ENCODE peak calls at places on chromosomes 4 and X, in seven cellular contexts. K is tibial nerve; C is endodermal cell; S is CD8-positive, alpha-beta memory T cell; B is IMR-90; N is PC-9; P is AG04450. X is an unnamed sample.

GRCh38 chr4:68748181-68748981 is 67.4 kb upstream of the UGT2B10 start:
- DNase-seq in K (no peak), S (no peak), P (no peak), C (no peak), B (no peak), N (no peak), X (no peak)

GRCh38 chrX:71989768-71990167 is 79.1 kb downstream of the NHSL2 start:
- DNase-seq in B (peak; percentile 73), K (peak; percentile 29), S (no peak), C (no peak), N (no peak), P (no peak), X (no peak)

GRCh38 chr4:147754037-147754445 is 22.2 kb downstream of the ARHGAP10 start:
- DNase-seq in C (no peak), S (no peak), B (peak; percentile 95), N (no peak), P (peak; percentile 82), K (no peak), X (no peak)

GRCh38 chrX:48897157-48897620 is 379 bp downstream of the TIMM17B start:
- DNase-seq in S (peak; percentile 76), N (peak; percentile 61), C (peak; percentile 94), B (peak; percentile 66), P (no peak), K (peak; percentile 61), X (peak; percentile 60)

GRCh38 chr4:11338990-11339782 is 89.5 kb downstream of the HS3ST1 start:
- DNase-seq in P (no peak), N (no peak), K (no peak), B (no peak), C (no peak), S (no peak), X (no peak)

GRCh38 chr4:153374471-153374870 is 30.0 kb downstream of the MND1 start:
- DNase-seq in K (no peak), C (no peak), B (no peak), S (no peak), P (no peak), N (no peak), X (no peak)

GRCh38 chrX:145817666-145818521 is at the start of gene SLITRK2:
- DNase-seq in K (no peak), N (no peak), B (no peak), P (no peak), C (peak; percentile 75), S (no peak), X (no peak)

GRCh38 chrX:145405012-145405411 is 157.7 kb downstream of the SPANXN1 start:
- DNase-seq in N (peak; percentile 7), P (no peak), K (peak; percentile 43), C (peak; percentile 63), B (peak; percentile 15), S (no peak), X (no peak)

GRCh38 chr4:136441629-136442282 is 1090.5 kb downstream of the PCDH18 start:
- DNase-seq in C (no peak), K (no peak), P (no peak), N (no peak), S (no peak), B (no peak), X (no peak)

GRCh38 chr4:3204021-3204431 is 44.9 kb upstream of the MSANTD1 start:
- DNase-seq in S (no peak), C (no peak), N (no peak), P (no peak), K (no peak), B (peak; percentile 67), X (no peak)

GRCh38 chr4:14529653-14530052 is 472.6 kb upstream of the CPEB2 start:
- DNase-seq in S (no peak), K (no peak), C (peak; percentile 75), B (no peak), P (no peak), N (peak; percentile 5), X (no peak)

GRCh38 chrX:40018021-40018420 is 79.7 kb downstream of the BCOR start:
- DNase-seq in B (no peak), K (no peak), C (no peak), S (no peak), N (no peak), P (no peak), X (no peak)

GRCh38 chrX:40012800-40013682 is 84.7 kb downstream of the BCOR start:
- DNase-seq in K (peak; percentile 28), S (peak; percentile 57), C (peak; percentile 84), P (no peak), N (no peak), B (peak; percentile 35), X (no peak)

GRCh38 chrX:40012039-40012799 is 85.5 kb downstream of the BCOR start:
- DNase-seq in P (no peak), S (no peak), K (peak; percentile 24), C (peak; percentile 76), B (peak; percentile 71), N (no peak), X (no peak)

GRCh38 chrX:40015693-40016092 is 82.1 kb downstream of the BCOR start:
- DNase-seq in K (no peak), C (no peak), P (no peak), N (no peak), B (no peak), S (no peak), X (no peak)

GRCh38 chrX:40016702-40017101 is 81.1 kb downstream of the BCOR start:
- DNase-seq in P (no peak), C (no peak), K (no peak), B (no peak), N (no peak), S (no peak), X (no peak)
- H3K9me3 ChIP-seq in P (no peaks in the 10 kb centered on the region), C (no peaks in the 10 kb centered on the region), K (no peaks in the 10 kb centered on the region), B (peaks cover 4% of the 10 kb centered on the region), N (no peaks in the 10 kb centered on the region), S (no peaks in the 10 kb centered on the region), X (no peaks in the 10 kb centered on the region)

DNA sequence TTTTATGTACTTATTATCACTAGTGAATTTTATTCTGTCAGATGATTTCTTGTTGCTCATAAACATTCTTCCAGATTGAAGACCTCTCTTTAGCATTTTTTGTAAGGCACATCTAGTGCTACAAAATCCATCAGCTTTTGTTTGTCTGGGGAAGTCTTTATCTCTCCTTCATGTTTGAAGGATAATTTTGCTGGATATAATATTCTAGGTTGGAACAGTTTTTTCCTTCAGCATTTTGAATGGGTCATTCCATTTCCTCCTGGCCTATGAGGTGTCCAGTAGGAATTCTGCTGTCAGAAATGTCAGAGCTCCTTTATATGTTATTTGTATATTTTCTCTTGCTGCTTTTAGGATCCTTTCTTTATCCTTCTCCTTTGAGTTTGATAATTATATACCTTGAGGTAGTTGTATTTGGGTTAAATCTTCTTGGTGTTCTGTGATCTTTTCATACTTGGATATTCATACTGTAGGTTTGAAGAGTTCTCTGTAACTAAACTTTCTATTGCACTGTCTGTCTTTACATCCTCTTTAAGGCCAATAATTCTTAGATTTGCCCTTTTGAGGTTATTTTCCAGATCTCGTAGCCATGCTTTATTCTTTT is 58.3 kb downstream of the PTPN13 start:
- DNase-seq in P (no peak), C (no peak), K (no peak), N (no peak), B (no peak), S (no peak), X (no peak)
- H3K9me3 ChIP-seq in P (peaks cover 13% of the 10 kb centered on the region), C (peaks cover 75% of the 10 kb centered on the region), K (no peaks in the 10 kb centered on the region), N (no peaks in the 10 kb centered on the region), B (peaks cover 10% of the 10 kb centered on the region), S (no peaks in the 10 kb centered on the region), X (peaks cover 12% of the 10 kb centered on the region)

DNA sequence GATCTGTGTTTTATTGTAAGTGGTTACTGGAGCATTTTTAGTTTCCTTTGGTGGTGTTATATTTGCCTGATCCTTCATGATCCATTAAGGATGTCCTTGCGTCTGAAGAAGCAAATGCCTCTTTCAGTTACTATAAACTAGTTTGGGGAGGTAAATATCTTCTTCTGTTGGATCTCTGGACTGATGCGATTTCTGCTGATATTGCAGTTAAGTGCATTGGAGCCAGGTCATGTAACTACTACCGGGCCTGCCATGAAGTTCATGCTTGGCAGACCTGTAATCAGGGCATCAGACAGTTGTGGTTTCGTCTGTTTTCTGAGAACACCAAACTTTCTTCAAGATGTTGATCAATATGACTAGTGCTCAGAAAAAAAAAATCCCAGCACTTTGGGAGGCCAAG is 22.9 kb downstream of the ZNF718 start:
- DNase-seq in S (no peak), P (no peak), B (no peak), K (no peak), C (no peak), N (no peak), X (no peak)
- H3K9me3 ChIP-seq in S (peaks cover 42% of the 10 kb centered on the region), P (peaks cover 41% of the 10 kb centered on the region), B (peaks cover 41% of the 10 kb centered on the region), K (no peaks in the 10 kb centered on the region), C (peaks cover 96% of the 10 kb centered on the region), N (no peaks in the 10 kb centered on the region), X (peaks cover 34% of the 10 kb centered on the region)

DNA sequence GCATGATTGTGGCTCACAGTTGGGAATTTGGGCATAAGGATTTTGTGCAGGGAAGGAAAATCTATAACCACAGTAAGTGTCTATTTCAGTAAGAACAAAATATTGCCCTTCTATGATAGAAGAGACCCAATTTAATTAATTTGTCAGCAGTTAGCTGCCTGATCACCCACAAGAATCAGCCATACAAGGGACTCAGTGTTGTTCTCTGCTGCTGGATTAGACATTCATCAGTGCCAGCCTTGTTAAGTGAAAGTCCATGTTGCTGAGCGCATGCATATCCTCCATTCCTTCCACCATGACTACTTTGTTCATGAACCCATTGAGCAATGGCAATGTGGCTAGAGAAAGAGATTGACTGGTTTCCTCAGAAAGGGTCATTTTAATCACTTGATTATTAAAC is 125.3 kb upstream of the PDHA2 start:
- DNase-seq in N (no peak), P (no peak), B (no peak), S (no peak), K (no peak), C (no peak), X (no peak)
- H3K9me3 ChIP-seq in N (no peaks in the 10 kb centered on the region), P (no peaks in the 10 kb centered on the region), B (no peaks in the 10 kb centered on the region), S (no peaks in the 10 kb centered on the region), K (no peaks in the 10 kb centered on the region), C (no peaks in the 10 kb centered on the region), X (no peaks in the 10 kb centered on the region)

DNA sequence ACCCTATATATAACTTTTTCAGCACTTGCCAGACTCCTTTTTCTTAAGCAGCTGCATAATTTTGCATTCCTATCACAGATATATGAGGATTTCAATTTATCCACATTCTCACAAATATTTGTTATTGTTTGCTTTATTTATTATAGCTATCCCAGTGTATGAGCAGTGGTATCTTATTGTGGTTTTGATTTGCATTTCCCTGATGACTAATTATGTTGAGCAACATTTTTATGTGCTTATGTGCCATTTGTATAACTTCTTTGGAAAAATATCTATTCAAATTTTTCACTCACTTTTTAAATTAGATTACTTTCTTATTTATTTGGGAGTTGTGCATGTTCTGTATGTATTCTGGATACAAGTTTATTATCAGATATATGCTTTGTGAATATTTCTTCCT is 361.9 kb downstream of the KCTD8 start:
- DNase-seq in S (no peak), K (no peak), B (no peak), C (no peak), N (no peak), P (no peak), X (no peak)
- H3K9me3 ChIP-seq in S (peaks cover 4% of the 10 kb centered on the region), K (no peaks in the 10 kb centered on the region), B (no peaks in the 10 kb centered on the region), C (peaks cover 19% of the 10 kb centered on the region), N (no peaks in the 10 kb centered on the region), P (no peaks in the 10 kb centered on the region), X (no peaks in the 10 kb centered on the region)

GRCh38 chr4:178240891-178241290 is 798.7 kb upstream of the AGA start:
- DNase-seq in B (no peak), C (no peak), P (no peak), S (no peak), N (no peak), K (no peak), X (no peak)
- H3K9me3 ChIP-seq in B (peaks cover 13% of the 10 kb centered on the region), C (no peaks in the 10 kb centered on the region), P (peaks cover 21% of the 10 kb centered on the region), S (no peaks in the 10 kb centered on the region), N (no peaks in the 10 kb centered on the region), K (no peaks in the 10 kb centered on the region), X (no peaks in the 10 kb centered on the region)